ENCODE peak calls at places on chromosome 7, in seven cellular contexts. One of them, this sample, is unnamed.
A peak's percentile ranks its signal among the peaks of the same experiment; 100 is the strongest.

GRCh38 chr7:77199008-77199966 is at the start of gene FGL2:
- DNase-seq in IMR-90: peak; percentile 67
- DNase-seq in heart right ventricle: peak; percentile 49
- DNase-seq in thoracic aorta: peak; percentile 9
- DNase-seq in fibroblast of mammary gland: peak; percentile 50
- DNase-seq in neural crest cell: no peak
- DNase-seq in cardiac muscle cell: peak; percentile 33
- DNase-seq in this sample: no peak

GRCh38 chr7:2523461-2523905 is 3.9 kb downstream of the LFNG start:
- DNase-seq in neural crest cell: no peak
- DNase-seq in thoracic aorta: no peak
- DNase-seq in IMR-90: no peak
- DNase-seq in fibroblast of mammary gland: no peak
- DNase-seq in heart right ventricle: no peak
- DNase-seq in cardiac muscle cell: no peak
- DNase-seq in this sample: no peak

GRCh38 chr7:29342761-29343160 is 148.2 kb downstream of the CHN2 start:
- DNase-seq in heart right ventricle: no peak
- DNase-seq in neural crest cell: no peak
- DNase-seq in fibroblast of mammary gland: no peak
- DNase-seq in thoracic aorta: no peak
- DNase-seq in IMR-90: no peak
- DNase-seq in cardiac muscle cell: no peak
- DNase-seq in this sample: no peak

GRCh38 chr7:73647725-73648592 is 19.7 kb upstream of the VPS37D start:
- DNase-seq in IMR-90: no peak
- DNase-seq in neural crest cell: no peak
- DNase-seq in heart right ventricle: no peak
- DNase-seq in fibroblast of mammary gland: no peak
- DNase-seq in cardiac muscle cell: peak; percentile 43
- DNase-seq in thoracic aorta: no peak
- DNase-seq in this sample: no peak

GRCh38 chr7:132782777-132783633 is 206.7 kb upstream of the PLXNA4 start:
- DNase-seq in neural crest cell: no peak
- DNase-seq in thoracic aorta: no peak
- DNase-seq in IMR-90: peak; percentile 84
- DNase-seq in heart right ventricle: no peak
- DNase-seq in fibroblast of mammary gland: peak; percentile 97
- DNase-seq in cardiac muscle cell: no peak
- DNase-seq in this sample: peak; percentile 78

GRCh38 chr7:157009778-157010587 is 480 bp downstream of the MNX1 start:
- DNase-seq in heart right ventricle: no peak
- DNase-seq in cardiac muscle cell: peak; percentile 46
- DNase-seq in IMR-90: no peak
- DNase-seq in neural crest cell: no peak
- DNase-seq in fibroblast of mammary gland: no peak
- DNase-seq in thoracic aorta: no peak
- DNase-seq in this sample: no peak

GRCh38 chr7:29289156-29290021 is 94.8 kb downstream of the CHN2 start:
- DNase-seq in fibroblast of mammary gland: peak; percentile 35
- DNase-seq in heart right ventricle: peak; percentile 22
- DNase-seq in neural crest cell: no peak
- DNase-seq in thoracic aorta: no peak
- DNase-seq in cardiac muscle cell: no peak
- DNase-seq in IMR-90: no peak
- DNase-seq in this sample: no peak

GRCh38 chr7:8149222-8149621 is 112.7 kb downstream of the ICA1 start:
- DNase-seq in IMR-90: no peak
- DNase-seq in neural crest cell: no peak
- DNase-seq in cardiac muscle cell: no peak
- DNase-seq in thoracic aorta: no peak
- DNase-seq in heart right ventricle: no peak
- DNase-seq in fibroblast of mammary gland: no peak
- DNase-seq in this sample: no peak

GRCh38 chr7:108099650-108100049 is 30.5 kb downstream of the LAMB4 start:
- DNase-seq in neural crest cell: no peak
- DNase-seq in heart right ventricle: no peak
- DNase-seq in thoracic aorta: no peak
- DNase-seq in IMR-90: peak; percentile 32
- DNase-seq in cardiac muscle cell: no peak
- DNase-seq in fibroblast of mammary gland: peak; percentile 90
- DNase-seq in this sample: no peak

GRCh38 chr7:66326501-66327180 is 121.5 kb downstream of the TPST1 start:
- DNase-seq in neural crest cell: no peak
- DNase-seq in heart right ventricle: no peak
- DNase-seq in thoracic aorta: no peak
- DNase-seq in IMR-90: peak; percentile 96
- DNase-seq in cardiac muscle cell: no peak
- DNase-seq in fibroblast of mammary gland: peak; percentile 75
- DNase-seq in this sample: peak; percentile 91

GRCh38 chr7:85159003-85159402 is 27.9 kb downstream of the SEMA3D start:
- DNase-seq in neural crest cell: no peak
- DNase-seq in cardiac muscle cell: no peak
- DNase-seq in IMR-90: no peak
- DNase-seq in thoracic aorta: no peak
- DNase-seq in heart right ventricle: no peak
- DNase-seq in fibroblast of mammary gland: no peak
- DNase-seq in this sample: no peak

GRCh38 chr7:2796358-2797352 is 47.5 kb downstream of the GNA12 start:
- DNase-seq in neural crest cell: no peak
- DNase-seq in heart right ventricle: peak; percentile 59
- DNase-seq in fibroblast of mammary gland: peak; percentile 98
- DNase-seq in cardiac muscle cell: no peak
- DNase-seq in thoracic aorta: no peak
- DNase-seq in IMR-90: peak; percentile 94
- DNase-seq in this sample: no peak

GRCh38 chr7:151518105-151518780 is 1.5 kb downstream of the RHEB start:
- DNase-seq in neural crest cell: no peak
- DNase-seq in fibroblast of mammary gland: peak; percentile 68
- DNase-seq in IMR-90: peak; percentile 48
- DNase-seq in thoracic aorta: no peak
- DNase-seq in cardiac muscle cell: peak; percentile 35
- DNase-seq in heart right ventricle: peak; percentile 37
- DNase-seq in this sample: no peak

GRCh38 chr7:84912993-84913635 is 273.7 kb downstream of the SEMA3D start:
- DNase-seq in IMR-90: no peak
- DNase-seq in fibroblast of mammary gland: peak; percentile 8
- DNase-seq in thoracic aorta: no peak
- DNase-seq in neural crest cell: no peak
- DNase-seq in heart right ventricle: no peak
- DNase-seq in cardiac muscle cell: no peak
- DNase-seq in this sample: no peak

GRCh38 chr7:117274951-117275350 is 47.9 kb downstream of the WNT2 start:
- DNase-seq in thoracic aorta: no peak
- DNase-seq in neural crest cell: no peak
- DNase-seq in cardiac muscle cell: no peak
- DNase-seq in fibroblast of mammary gland: peak; percentile 53
- DNase-seq in heart right ventricle: no peak
- DNase-seq in IMR-90: peak; percentile 36
- DNase-seq in this sample: no peak

GRCh38 chr7:53383131-53383530 is 347.7 kb downstream of the POM121L12 start:
- DNase-seq in fibroblast of mammary gland: no peak
- DNase-seq in neural crest cell: no peak
- DNase-seq in IMR-90: no peak
- DNase-seq in cardiac muscle cell: no peak
- DNase-seq in heart right ventricle: no peak
- DNase-seq in thoracic aorta: no peak
- DNase-seq in this sample: no peak

GRCh38 chr7:41747951-41748350 is 45.1 kb upstream of the INHBA start:
- DNase-seq in heart right ventricle: no peak
- DNase-seq in fibroblast of mammary gland: no peak
- DNase-seq in thoracic aorta: no peak
- DNase-seq in cardiac muscle cell: no peak
- DNase-seq in IMR-90: no peak
- DNase-seq in neural crest cell: no peak
- DNase-seq in this sample: no peak

GRCh38 chr7:80411621-80412020 is 100.2 kb downstream of the GNAT3 start:
- DNase-seq in cardiac muscle cell: no peak
- DNase-seq in IMR-90: peak; percentile 23
- DNase-seq in fibroblast of mammary gland: peak; percentile 77
- DNase-seq in thoracic aorta: no peak
- DNase-seq in neural crest cell: no peak
- DNase-seq in heart right ventricle: no peak
- DNase-seq in this sample: no peak

GRCh38 chr7:155226261-155227003 is 71.2 kb upstream of the INSIG1 start:
- DNase-seq in heart right ventricle: no peak
- DNase-seq in cardiac muscle cell: no peak
- DNase-seq in thoracic aorta: no peak
- DNase-seq in fibroblast of mammary gland: no peak
- DNase-seq in IMR-90: no peak
- DNase-seq in neural crest cell: no peak
- DNase-seq in this sample: no peak

GRCh38 chr7:157018328-157018996 is 8.0 kb upstream of the MNX1 start:
- DNase-seq in thoracic aorta: no peak
- DNase-seq in fibroblast of mammary gland: no peak
- DNase-seq in neural crest cell: no peak
- DNase-seq in cardiac muscle cell: no peak
- DNase-seq in IMR-90: no peak
- DNase-seq in heart right ventricle: no peak
- DNase-seq in this sample: no peak

GRCh38 chr7:12921751-12922345 is 234.4 kb downstream of the ARL4A start:
- DNase-seq in fibroblast of mammary gland: no peak
- DNase-seq in thoracic aorta: no peak
- DNase-seq in IMR-90: no peak
- DNase-seq in neural crest cell: no peak
- DNase-seq in cardiac muscle cell: no peak
- DNase-seq in heart right ventricle: no peak
- DNase-seq in this sample: no peak
- TF ChIP-seq CTCF in fibroblast of mammary gland: no peak
- TF ChIP-seq CTCF in thoracic aorta: no peak
- TF ChIP-seq CTCF in IMR-90: no peak
- TF ChIP-seq CTCF in neural crest cell: no peak
- TF ChIP-seq CTCF in cardiac muscle cell: no peak
- TF ChIP-seq CTCF in heart right ventricle: no peak
- TF ChIP-seq CTCF in this sample: no peak

GRCh38 chr7:27684491-27684890 is 21.8 kb upstream of the HIBADH start:
- DNase-seq in IMR-90: no peak
- DNase-seq in heart right ventricle: no peak
- DNase-seq in neural crest cell: no peak
- DNase-seq in thoracic aorta: no peak
- DNase-seq in fibroblast of mammary gland: peak; percentile 30
- DNase-seq in cardiac muscle cell: no peak
- DNase-seq in this sample: no peak
- TF ChIP-seq CTCF in IMR-90: no peak
- TF ChIP-seq CTCF in heart right ventricle: no peak
- TF ChIP-seq CTCF in neural crest cell: no peak
- TF ChIP-seq CTCF in thoracic aorta: no peak
- TF ChIP-seq CTCF in fibroblast of mammary gland: no peak
- TF ChIP-seq CTCF in cardiac muscle cell: no peak
- TF ChIP-seq CTCF in this sample: no peak

DNA sequence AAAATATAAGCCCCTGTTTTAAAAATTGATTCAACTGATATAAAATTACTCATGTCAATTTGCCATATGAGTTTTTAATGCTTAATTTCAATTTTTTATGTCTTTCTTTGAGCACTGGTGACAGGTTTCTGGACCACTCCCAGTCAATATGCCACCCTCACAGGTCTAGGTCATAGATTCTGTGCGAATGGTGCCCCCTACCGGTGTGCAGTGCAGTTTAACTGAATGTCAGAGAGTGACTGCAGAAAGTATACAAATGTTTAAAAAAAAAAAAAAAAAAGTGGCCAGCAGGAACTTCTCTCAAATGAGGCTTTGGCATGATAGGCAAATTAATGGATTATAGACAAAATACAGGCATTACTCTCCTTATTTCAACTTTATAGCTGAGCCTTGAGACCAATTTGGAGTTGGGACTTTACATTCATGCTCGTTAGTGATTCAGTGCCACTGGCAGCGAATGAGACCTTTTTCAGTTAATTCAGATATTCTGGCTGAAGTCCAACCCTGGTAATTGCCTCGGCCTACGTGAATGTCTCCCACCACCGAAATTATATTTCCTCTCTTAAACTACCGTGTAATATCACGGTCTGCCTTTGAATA is 427.6 kb downstream of the PHTF2 start:
- DNase-seq in heart right ventricle: peak; percentile 26
- DNase-seq in neural crest cell: peak; percentile 45
- DNase-seq in fibroblast of mammary gland: peak; percentile 65
- DNase-seq in thoracic aorta: no peak
- DNase-seq in IMR-90: peak; percentile 45
- DNase-seq in cardiac muscle cell: no peak
- DNase-seq in this sample: peak; percentile 22
- TF ChIP-seq CTCF in heart right ventricle: peak; percentile 35
- TF ChIP-seq CTCF in neural crest cell: peak; percentile 63
- TF ChIP-seq CTCF in fibroblast of mammary gland: peak; percentile 75
- TF ChIP-seq CTCF in thoracic aorta: peak; percentile 49
- TF ChIP-seq CTCF in IMR-90: peak; percentile 52
- TF ChIP-seq CTCF in cardiac muscle cell: peak; percentile 47
- TF ChIP-seq CTCF in this sample: peak; percentile 54

GRCh38 chr7:33921216-33921938 is 16.0 kb downstream of the BMPER start:
- DNase-seq in neural crest cell: no peak
- DNase-seq in cardiac muscle cell: no peak
- DNase-seq in thoracic aorta: no peak
- DNase-seq in heart right ventricle: peak; percentile 55
- DNase-seq in IMR-90: peak; percentile 79
- DNase-seq in fibroblast of mammary gland: peak; percentile 61
- DNase-seq in this sample: no peak

GRCh38 chr7:33910756-33911155 is 5.4 kb downstream of the BMPER start:
- DNase-seq in cardiac muscle cell: no peak
- DNase-seq in thoracic aorta: no peak
- DNase-seq in heart right ventricle: no peak
- DNase-seq in IMR-90: no peak
- DNase-seq in fibroblast of mammary gland: no peak
- DNase-seq in neural crest cell: no peak
- DNase-seq in this sample: no peak

GRCh38 chr7:33917661-33918060 is 12.3 kb downstream of the BMPER start:
- DNase-seq in fibroblast of mammary gland: no peak
- DNase-seq in IMR-90: no peak
- DNase-seq in thoracic aorta: no peak
- DNase-seq in neural crest cell: no peak
- DNase-seq in cardiac muscle cell: no peak
- DNase-seq in heart right ventricle: no peak
- DNase-seq in this sample: no peak

GRCh38 chr7:33918401-33919120 is 13.2 kb downstream of the BMPER start:
- DNase-seq in cardiac muscle cell: no peak
- DNase-seq in thoracic aorta: no peak
- DNase-seq in IMR-90: no peak
- DNase-seq in heart right ventricle: no peak
- DNase-seq in neural crest cell: no peak
- DNase-seq in fibroblast of mammary gland: no peak
- DNase-seq in this sample: no peak

DNA sequence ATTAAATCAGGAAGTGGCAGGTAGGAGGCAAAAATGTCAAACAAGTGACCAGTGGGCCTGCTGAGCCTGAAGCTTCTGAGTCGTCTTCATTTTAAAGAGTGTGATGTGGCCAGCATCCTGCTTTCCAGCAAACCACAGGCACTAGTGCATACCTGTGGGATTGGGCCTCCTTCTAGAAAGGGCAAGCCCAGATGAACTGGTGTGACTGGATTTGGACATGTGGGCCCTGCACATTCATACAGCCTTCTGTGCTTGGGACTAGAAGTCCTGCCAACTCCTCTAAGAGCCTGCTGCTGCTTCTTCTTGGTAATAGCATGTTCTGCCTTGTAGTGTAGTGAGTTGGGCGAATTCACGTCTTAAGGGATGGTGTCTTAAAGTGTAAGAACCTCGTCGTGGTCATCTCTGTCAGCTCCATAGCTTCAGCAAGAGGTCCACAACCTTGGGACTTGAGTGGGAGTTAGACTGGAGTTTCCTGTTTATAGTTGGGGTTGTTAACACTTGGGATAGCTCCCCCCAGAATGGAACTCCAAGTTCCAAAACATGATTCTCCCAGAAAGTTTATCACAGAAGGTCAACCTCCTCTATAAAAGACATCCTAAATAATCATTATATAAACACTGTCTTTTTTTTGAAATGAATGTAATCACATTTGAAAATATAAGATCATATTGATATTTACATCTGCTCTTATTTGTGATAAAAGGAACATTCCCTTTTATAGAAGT is 11.2 kb downstream of the BMPER start:
- DNase-seq in cardiac muscle cell: no peak
- DNase-seq in heart right ventricle: no peak
- DNase-seq in fibroblast of mammary gland: peak; percentile 33
- DNase-seq in IMR-90: peak; percentile 58
- DNase-seq in thoracic aorta: no peak
- DNase-seq in neural crest cell: no peak
- DNase-seq in this sample: no peak
- TF ChIP-seq CTCF in cardiac muscle cell: no peak
- TF ChIP-seq CTCF in heart right ventricle: no peak
- TF ChIP-seq CTCF in fibroblast of mammary gland: no peak
- TF ChIP-seq CTCF in IMR-90: no peak
- TF ChIP-seq CTCF in thoracic aorta: no peak
- TF ChIP-seq CTCF in neural crest cell: no peak
- TF ChIP-seq CTCF in this sample: no peak